ENCODE peak calls at places on chromosomes 16 and 17, in ten cellular contexts. J, Q, K, Z, R, V, M, O, L and A are unnamed samples.

GRCh38 chr17:79788455-79788854 is 8.4 kb downstream of the CBX8 start:
- DNase-seq in J (no peak), Q (no peak), K (no peak), Z (no peak), R (no peak), V (no peak), M (no peak), O (no peak), L (no peak), A (no peak)

GRCh38 chr17:28541439-28541838 is 11.0 kb downstream of the UNC119 start:
- DNase-seq in J (no peak), Q (no peak), K (no peak), Z (no peak), R (no peak), V (no peak), M (no peak), O (no peak), L (no peak), A (no peak)

GRCh38 chr16:5069854-5070253 is 1.8 kb upstream of the ALG1 start:
- DNase-seq in J (no peak), Q (no peak), K (no peak), Z (no peak), R (no peak), V (no peak), M (no peak), O (no peak), L (no peak), A (no peak)

GRCh38 chr16:31404353-31405064 is 11.4 kb downstream of the ITGAD start:
- DNase-seq in J (no peak), Q (no peak), K (no peak), Z (no peak), R (no peak), V (peak; percentile 4), M (no peak), O (no peak), L (no peak), A (no peak)

GRCh38 chr17:16418684-16419066 is 3.3 kb downstream of the TRPV2 start:
- DNase-seq in J (no peak), Q (no peak), K (no peak), Z (no peak), R (no peak), V (no peak), M (no peak), O (no peak), L (no peak), A (no peak)

GRCh38 chr16:58644765-58645487 is 15.3 kb upstream of the CNOT1 start:
- DNase-seq in J (no peak), Q (no peak), K (no peak), Z (no peak), R (peak; percentile 27), V (no peak), M (no peak), O (no peak), L (no peak), A (no peak)

GRCh38 chr16:73019456-73020362 is 28.2 kb downstream of the ZFHX3 start:
- DNase-seq in J (no peak), Q (no peak), K (no peak), Z (no peak), R (peak; percentile 75), V (peak; percentile 90), M (no peak), O (no peak), L (peak; percentile 44), A (no peak)

GRCh38 chr16:80273635-80274538 is 266.9 kb upstream of the DYNLRB2 start:
- DNase-seq in J (no peak), Q (no peak), K (no peak), Z (no peak), R (no peak), V (peak; percentile 88), M (no peak), O (no peak), L (no peak), A (no peak)

GRCh38 chr16:56789360-56789759 is 59.4 kb downstream of the NUP93 start:
- DNase-seq in J (no peak), Q (peak; percentile 57), K (peak; percentile 64), Z (no peak), R (no peak), V (peak; percentile 43), M (peak; percentile 42), O (no peak), L (peak; percentile 61), A (no peak)

GRCh38 chr17:7652659-7653343 is 2.1 kb downstream of the ATP1B2 start:
- DNase-seq in J (no peak), Q (no peak), K (no peak), Z (no peak), R (no peak), V (no peak), M (no peak), O (no peak), L (no peak), A (no peak)

GRCh38 chr16:27485811-27486210 is 63.9 kb downstream of the GTF3C1 start:
- DNase-seq in J (no peak), Q (no peak), K (no peak), Z (no peak), R (no peak), V (no peak), M (no peak), O (no peak), L (no peak), A (no peak)

GRCh38 chr17:82077617-82078358 is 12.2 kb upstream of the DUS1L start:
- DNase-seq in J (no peak), Q (no peak), K (no peak), Z (no peak), R (no peak), V (peak; percentile 22), M (no peak), O (no peak), L (no peak), A (no peak)

GRCh38 chr17:73492802-73493139 is 151.5 kb downstream of the SDK2 start:
- DNase-seq in J (no peak), Q (peak; percentile 22), K (no peak), Z (no peak), R (no peak), V (no peak), M (peak; percentile 93), O (no peak), L (peak; percentile 55), A (no peak)

GRCh38 chr16:31356566-31357323 is 1.8 kb downstream of the ITGAX start:
- DNase-seq in J (no peak), Q (no peak), K (no peak), Z (no peak), R (no peak), V (no peak), M (peak; percentile 17), O (no peak), L (peak; percentile 19), A (no peak)

GRCh38 chr16:3532741-3533140 is 31.9 kb downstream of the CLUAP1 start:
- DNase-seq in J (no peak), Q (no peak), K (no peak), Z (no peak), R (no peak), V (no peak), M (no peak), O (no peak), L (no peak), A (no peak)

GRCh38 chr16:3534126-3534525 is 33.3 kb downstream of the CLUAP1 start:
- DNase-seq in J (no peak), Q (no peak), K (no peak), Z (no peak), R (no peak), V (no peak), M (no peak), O (no peak), L (no peak), A (no peak)

GRCh38 chr16:3538222-3538621 is 37.4 kb downstream of the CLUAP1 start:
- DNase-seq in J (no peak), Q (no peak), K (no peak), Z (no peak), R (no peak), V (no peak), M (no peak), O (no peak), L (no peak), A (no peak)

GRCh38 chr16:3536271-3536671 is 35.5 kb downstream of the CLUAP1 start:
- DNase-seq in J (no peak), Q (no peak), K (no peak), Z (no peak), R (no peak), V (peak; percentile 63), M (no peak), O (no peak), L (no peak), A (no peak)

DNA sequence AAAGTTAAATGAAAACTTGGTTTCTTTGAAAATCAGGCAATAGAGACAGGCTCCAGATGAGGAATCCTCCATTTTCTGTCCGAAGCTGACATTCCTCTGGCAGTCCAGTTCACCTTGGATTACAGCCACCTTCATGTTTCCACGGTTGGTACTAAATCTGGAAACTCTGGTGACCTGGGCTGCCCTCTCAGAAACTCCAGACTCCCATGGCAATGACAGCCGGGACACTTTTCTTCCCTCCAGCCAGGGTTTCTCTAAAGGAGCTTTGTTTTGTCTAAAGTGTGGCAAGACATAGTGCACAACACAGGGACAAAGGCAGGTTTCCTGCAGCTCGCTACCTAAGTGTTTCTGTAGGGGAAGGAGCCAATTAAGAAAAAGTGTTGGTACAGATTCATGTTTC is 36.0 kb downstream of the CLUAP1 start:
- DNase-seq in J (no peak), Q (no peak), K (no peak), Z (no peak), R (peak; percentile 79), V (no peak), M (no peak), O (no peak), L (no peak), A (no peak)
- H3K36me3 ChIP-seq in J (peaks cover 10% of the 10 kb centered on the region), Q (peaks cover 25% of the 10 kb centered on the region), K (no peaks in the 10 kb centered on the region), Z (peaks cover 7% of the 10 kb centered on the region), R (peaks cover 8% of the 10 kb centered on the region), V (peaks cover 5% of the 10 kb centered on the region), M (peaks cover 20% of the 10 kb centered on the region), O (peaks cover 26% of the 10 kb centered on the region), L (peaks cover 19% of the 10 kb centered on the region), A (peaks cover 7% of the 10 kb centered on the region)

GRCh38 chr17:49700956-49701355 is 6.8 kb downstream of the SLC35B1 start:
- DNase-seq in J (no peak), Q (no peak), K (no peak), Z (no peak), R (no peak), V (no peak), M (no peak), O (no peak), L (no peak), A (no peak)
- H3K36me3 ChIP-seq in J (peaks cover 41% of the 10 kb centered on the region), Q (peaks cover 62% of the 10 kb centered on the region), K (peaks cover 14% of the 10 kb centered on the region), Z (peaks cover 39% of the 10 kb centered on the region), R (peaks cover 61% of the 10 kb centered on the region), V (peaks cover 19% of the 10 kb centered on the region), M (peaks cover 44% of the 10 kb centered on the region), O (peaks cover 24% of the 10 kb centered on the region), L (peaks cover 43% of the 10 kb centered on the region), A (peaks cover 37% of the 10 kb centered on the region)

DNA sequence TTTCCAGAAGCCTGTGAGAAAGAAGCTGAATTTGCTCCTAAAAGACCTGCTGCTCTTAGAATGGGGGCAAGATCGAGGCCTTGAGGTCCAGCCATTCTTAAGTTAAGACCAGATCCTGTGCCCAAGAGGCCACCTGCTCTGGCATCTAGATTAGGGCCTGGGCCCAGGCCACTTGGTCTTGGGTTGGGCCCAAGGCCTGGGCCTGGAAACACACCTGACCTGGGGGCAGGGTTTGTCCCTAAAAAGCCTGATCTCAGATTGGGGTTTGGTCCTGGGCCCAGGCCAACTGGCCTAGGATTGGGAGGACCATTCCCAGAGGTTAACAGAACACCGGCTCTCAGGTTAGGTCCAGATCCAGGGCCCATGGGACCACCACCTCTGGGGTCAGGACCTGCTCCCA is 12.9 kb downstream of the CHTF8 start:
- DNase-seq in J (no peak), Q (no peak), K (no peak), Z (no peak), R (no peak), V (no peak), M (no peak), O (no peak), L (no peak), A (no peak)
- H3K36me3 ChIP-seq in J (peaks cover 46% of the 10 kb centered on the region), Q (peaks cover 54% of the 10 kb centered on the region), K (no peaks in the 10 kb centered on the region), Z (peaks cover 45% of the 10 kb centered on the region), R (peaks cover 35% of the 10 kb centered on the region), V (peaks cover 13% of the 10 kb centered on the region), M (peaks cover 54% of the 10 kb centered on the region), O (peaks cover 3% of the 10 kb centered on the region), L (peaks cover 12% of the 10 kb centered on the region), A (peaks cover 29% of the 10 kb centered on the region)

GRCh38 chr16:15880909-15881308 is 7.5 kb downstream of the CEP20 start:
- DNase-seq in J (no peak), Q (no peak), K (no peak), Z (no peak), R (no peak), V (no peak), M (no peak), O (no peak), L (no peak), A (no peak)
- H3K36me3 ChIP-seq in J (peaks cover 18% of the 10 kb centered on the region), Q (peaks cover 34% of the 10 kb centered on the region), K (peaks cover 6% of the 10 kb centered on the region), Z (peaks cover 17% of the 10 kb centered on the region), R (peaks cover 8% of the 10 kb centered on the region), V (peaks cover 6% of the 10 kb centered on the region), M (peaks cover 34% of the 10 kb centered on the region), O (no peaks in the 10 kb centered on the region), L (peaks cover 17% of the 10 kb centered on the region), A (peaks cover 10% of the 10 kb centered on the region)